ENCODE peak calls at places on chromosome 2, in six cellular contexts. M, E, Z, G, J and X are unnamed samples.

GRCh38 chr2:637804-638203 is 39.4 kb downstream of the TMEM18 start:
- DNase-seq in Z (no peak), J (no peak), E (no peak), G (no peak), M (no peak), X (no peak)

GRCh38 chr2:150175034-150175433 is 312.4 kb downstream of the RND3 start:
- DNase-seq in J (no peak), E (no peak), M (no peak), Z (no peak), G (no peak), X (no peak)

GRCh38 chr2:147161746-147162145 is 683.1 kb upstream of the ACVR2A start:
- DNase-seq in M (no peak), Z (no peak), G (no peak), J (no peak), E (no peak), X (no peak)

GRCh38 chr2:113077921-113078320 is 10.2 kb downstream of the IL1F10 start:
- DNase-seq in J (no peak), M (no peak), E (no peak), G (no peak), Z (no peak), X (no peak)

GRCh38 chr2:95359501-95359930 is 43.0 kb upstream of the FAHD2A start:
- DNase-seq in Z (no peak), J (peak; percentile 20), E (no peak), M (no peak), G (no peak), X (no peak)

GRCh38 chr2:161123531-161124030 is 36.6 kb upstream of the TANK start:
- DNase-seq in J (no peak), M (no peak), Z (no peak), G (peak; percentile 29), E (no peak), X (no peak)

GRCh38 chr2:122634261-122634660 is 878.8 kb downstream of the TSN start:
- DNase-seq in M (no peak), Z (peak; percentile 81), G (peak; percentile 90), J (no peak), E (peak; percentile 92), X (no peak)

GRCh38 chr2:239927424-239927981 is 97.6 kb downstream of the NDUFA10 start:
- DNase-seq in E (peak; percentile 66), Z (peak; percentile 83), G (peak; percentile 80), J (peak; percentile 35), M (peak; percentile 48), X (peak; percentile 17)

GRCh38 chr2:28649481-28650260 is 102.0 kb upstream of the PPP1CB start:
- DNase-seq in J (no peak), G (peak; percentile 71), Z (peak; percentile 17), M (peak; percentile 31), E (no peak), X (no peak)

GRCh38 chr2:127046579-127046978 is 60.4 kb downstream of the BIN1 start:
- DNase-seq in Z (no peak), M (no peak), J (no peak), G (no peak), E (no peak), X (no peak)

GRCh38 chr2:11387831-11388230 is 43.4 kb upstream of the ROCK2 start:
- DNase-seq in J (no peak), E (no peak), M (no peak), G (no peak), Z (no peak), X (no peak)

GRCh38 chr2:108403494-108403893 is 25.7 kb downstream of the SULT1C4 start:
- DNase-seq in G (peak; percentile 87), Z (peak; percentile 64), E (peak; percentile 26), J (no peak), M (no peak), X (no peak)

GRCh38 chr2:74440005-74440377 is 1.7 kb downstream of the RTKN start:
- DNase-seq in E (peak; percentile 67), G (peak; percentile 46), Z (peak; percentile 33), J (peak; percentile 91), M (peak; percentile 70), X (no peak)

GRCh38 chr2:120346667-120347358 is 877 bp downstream of the INHBB start:
- DNase-seq in G (peak; percentile 73), Z (peak; percentile 9), E (peak; percentile 55), M (no peak), J (peak; percentile 51), X (no peak)

GRCh38 chr2:28927878-28928277 is 33.4 kb downstream of the WDR43 start:
- DNase-seq in E (peak; percentile 26), J (no peak), G (peak; percentile 49), M (no peak), Z (no peak), X (no peak)

GRCh38 chr2:26011990-26012856 is 21.7 kb upstream of the RAB10 start:
- DNase-seq in E (peak; percentile 44), J (no peak), M (peak; percentile 52), Z (peak; percentile 63), G (peak; percentile 54), X (no peak)

GRCh38 chr2:178732913-178733312 is 74.3 kb downstream of the TTN start:
- DNase-seq in E (no peak), Z (no peak), J (no peak), M (no peak), G (no peak), X (no peak)

GRCh38 chr2:85161626-85161960 is 28.4 kb downstream of the TCF7L1 start:
- DNase-seq in M (no peak), G (no peak), J (no peak), E (no peak), Z (peak; percentile 30), X (no peak)

GRCh38 chr2:60335533-60336237 is 217.8 kb downstream of the BCL11A start:
- DNase-seq in G (no peak), E (no peak), M (no peak), Z (no peak), J (no peak), X (no peak)

GRCh38 chr2:27651056-27651455 is 12.4 kb downstream of the SUPT7L start:
- DNase-seq in E (no peak), J (no peak), G (no peak), M (no peak), Z (no peak), X (no peak)

GRCh38 chr2:3738454-3738853 is 35.1 kb downstream of the DCDC2C start:
- DNase-seq in E (peak; percentile 14), M (no peak), G (peak; percentile 74), Z (no peak), J (no peak), X (no peak)

GRCh38 chr2:197125000-197125399 is 185.6 kb downstream of the ANKRD44 start:
- DNase-seq in J (no peak), M (no peak), G (peak; percentile 73), E (peak; percentile 18), Z (peak; percentile 54), X (no peak)

GRCh38 chr2:120670771-120671480 is 64.7 kb upstream of the GLI2 start:
- DNase-seq in G (no peak), M (no peak), Z (no peak), E (no peak), J (peak; percentile 25), X (no peak)

GRCh38 chr2:12856934-12857660 is 140.4 kb downstream of the TRIB2 start:
- DNase-seq in M (no peak), J (no peak), G (peak; percentile 88), E (peak; percentile 83), Z (peak; percentile 72), X (no peak)

GRCh38 chr2:217597140-217597539 is 405.7 kb downstream of the TNS1 start:
- DNase-seq in M (no peak), G (no peak), Z (no peak), J (no peak), E (no peak), X (no peak)

GRCh38 chr2:208880171-208880570 is 473.6 kb downstream of the PTH2R start:
- DNase-seq in J (no peak), M (no peak), E (no peak), G (no peak), Z (no peak), X (no peak)

GRCh38 chr2:129709030-129709955 is 270.2 kb upstream of the RAB6C start:
- DNase-seq in M (no peak), J (no peak), Z (no peak), E (no peak), G (no peak), X (no peak)

GRCh38 chr2:74199275-74199701 is 873 bp downstream of the MTHFD2 start:
- DNase-seq in J (no peak), Z (no peak), M (peak; percentile 45), E (no peak), G (no peak), X (no peak)

GRCh38 chr2:31267437-31268120 is 33.6 kb downstream of the EHD3 start:
- DNase-seq in G (no peak), M (no peak), E (no peak), Z (no peak), J (peak; percentile 65), X (no peak)

GRCh38 chr2:221649045-221649444 is 76.9 kb upstream of the EPHA4 start:
- DNase-seq in M (no peak), Z (no peak), E (peak; percentile 18), G (peak; percentile 2), J (peak; percentile 57), X (peak; percentile 24)

GRCh38 chr2:47346107-47346506 is 56.8 kb upstream of the MSH2 start:
- DNase-seq in G (no peak), J (no peak), E (no peak), Z (no peak), M (no peak), X (no peak)

DNA sequence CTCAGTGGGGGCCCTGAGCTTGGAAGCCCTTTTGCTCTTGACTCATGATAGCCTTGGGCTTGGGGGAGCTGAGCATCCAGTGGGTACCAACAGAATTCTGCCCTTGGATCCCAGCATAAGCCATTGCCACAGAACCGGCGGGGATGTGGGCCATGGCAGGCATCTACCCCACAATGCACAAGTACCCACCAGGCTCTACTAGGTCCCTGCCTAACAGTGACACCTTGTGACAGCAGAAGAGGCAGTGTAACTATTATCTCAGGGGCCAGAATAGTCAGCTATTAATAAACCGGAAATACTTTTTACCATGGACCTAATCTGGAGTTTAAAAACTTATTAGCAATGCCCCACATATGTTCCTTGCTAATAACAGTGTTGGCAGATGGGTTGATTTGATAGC is 397.2 kb downstream of the TMEM182 start:
- DNase-seq in Z (no peak), E (no peak), G (no peak), M (no peak), J (no peak), X (no peak)
- TF ChIP-seq CTCF in Z (no peak), E (no peak), G (no peak), M (no peak), J (no peak), X (no peak)

GRCh38 chr2:220104871-220105351 is 477.5 kb downstream of the SLC4A3 start:
- DNase-seq in E (peak; percentile 87), M (no peak), G (peak; percentile 94), J (no peak), Z (peak; percentile 91), X (no peak)
- TF ChIP-seq CTCF in E (peak; percentile 67), M (no peak), G (peak; percentile 84), J (no peak), Z (peak; percentile 76), X (no peak)

DNA sequence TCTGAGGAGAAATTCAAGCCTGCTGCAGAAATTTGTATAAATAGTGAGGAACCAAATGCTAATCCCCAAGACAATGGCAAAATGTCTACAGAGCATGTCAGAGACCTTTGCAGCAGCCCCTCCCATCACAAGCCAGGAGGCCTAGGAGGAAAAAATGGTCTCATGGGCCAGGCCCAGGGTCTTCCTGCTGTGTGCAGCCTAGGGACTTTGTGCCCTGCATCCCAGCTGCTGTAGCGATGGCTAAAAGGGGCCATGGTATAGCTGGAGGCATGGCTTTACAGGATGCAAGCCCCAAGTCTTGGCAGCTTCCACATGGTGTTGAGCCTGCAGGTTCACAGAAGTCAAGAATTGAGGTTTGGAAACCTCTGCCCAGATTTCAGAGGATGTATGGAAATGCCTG is 191.2 kb upstream of the BCL2L11 start:
- DNase-seq in M (no peak), Z (no peak), J (no peak), G (no peak), E (no peak), X (no peak)
- TF ChIP-seq CTCF in M (no peak), Z (no peak), J (no peak), G (no peak), E (no peak), X (no peak)

GRCh38 chr2:223995569-223995968 is 38.3 kb downstream of the MRPL44 start:
- DNase-seq in Z (peak; percentile 24), J (no peak), M (no peak), E (peak; percentile 62), G (peak; percentile 57), X (no peak)
- TF ChIP-seq CTCF in Z (no peak), J (no peak), M (no peak), E (no peak), G (no peak), X (no peak)